ENCODE peak calls at places on chromosomes 12 and 14, in four cellular contexts. Q is NCI-H2081; S is activated CD4-positive, alpha-beta T cell treated with anti-CD3 and anti-CD28 coated beads, Interleukin-2, amount 50 U/mL, for 1 hour; H is naive thymus-derived CD4-positive, alpha-beta T cell. X is an unnamed sample.

GRCh38 chr12:43222796-43223195 is 329.2 kb downstream of the ADAMTS20 start:
- DNase-seq in Q (no peak), S (no peak), H (no peak), X (no peak)

GRCh38 chr14:102545461-102546265 is 36.1 kb upstream of the ANKRD9 start:
- DNase-seq in Q (no peak), S (no peak), H (no peak), X (no peak)

GRCh38 chr12:104478396-104479140 is 21.8 kb downstream of the CHST11 start:
- DNase-seq in Q (no peak), S (no peak), H (peak; percentile 18), X (peak; percentile 59)

GRCh38 chr12:132150780-132151144 is 6.5 kb downstream of the NOC4L start:
- DNase-seq in Q (no peak), S (no peak), H (no peak), X (no peak)

GRCh38 chr12:80681-81190 is 14.2 kb downstream of the IQSEC3 start:
- DNase-seq in Q (no peak), S (no peak), H (no peak), X (no peak)

GRCh38 chr12:2354151-2354991 is 301.6 kb downstream of the CACNA1C start:
- DNase-seq in Q (peak; percentile 22), S (no peak), H (no peak), X (no peak)

GRCh38 chr12:55362675-55363074 is at the start of gene OR6C75:
- DNase-seq in Q (no peak), S (no peak), H (no peak), X (no peak)

GRCh38 chr14:22994762-22995275 is 12.5 kb upstream of the AJUBA start:
- DNase-seq in Q (no peak), S (peak; percentile 26), H (no peak), X (no peak)

GRCh38 chr14:68627868-68628604 is 164.8 kb downstream of the ZFP36L1 start:
- DNase-seq in Q (no peak), S (peak; percentile 57), H (peak; percentile 34), X (peak; percentile 40)

GRCh38 chr12:13941258-13942249 is 39.8 kb downstream of the GRIN2B start:
- DNase-seq in Q (peak; percentile 52), S (no peak), H (no peak), X (no peak)

GRCh38 chr14:101119830-101120571 is 216.5 kb upstream of the RTL1 start:
- DNase-seq in Q (no peak), S (no peak), H (no peak), X (no peak)

GRCh38 chr12:113260636-113261300 is 39.5 kb downstream of the TPCN1 start:
- DNase-seq in Q (no peak), S (no peak), H (no peak), X (no peak)

GRCh38 chr12:9615420-9616135 is 7.9 kb upstream of the KLRB1 start:
- DNase-seq in Q (no peak), S (no peak), H (peak; percentile 69), X (peak; percentile 79)